ENCODE peak calls at places on chromosomes 7 and 10, in nine cellular contexts. P, Y, J, Q, G, S, Z, E and H are unnamed samples.

GRCh38 chr10:17228081-17229015 is at the start of gene VIM:
- DNase-seq in P (peak; percentile 86), Y (peak; percentile 76), J (peak; percentile 91), Q (peak; percentile 98), G (peak; percentile 100), S (peak; percentile 69), Z (peak; percentile 98), E (peak; percentile 80), H (peak; percentile 75)

GRCh38 chr7:47573758-47574472 is 8.0 kb downstream of the TNS3 start:
- DNase-seq in P (no peak), Y (peak; percentile 84), J (no peak), Q (peak; percentile 94), G (peak; percentile 56), S (no peak), Z (peak; percentile 94), E (no peak), H (no peak)

GRCh38 chr7:106895246-106895864 is 30.3 kb downstream of the PIK3CG start:
- DNase-seq in P (peak; percentile 65), Y (no peak), J (no peak), Q (no peak), G (no peak), S (peak; percentile 45), Z (no peak), E (peak; percentile 75), H (no peak)

GRCh38 chr7:33671521-33672262 is 233.6 kb upstream of the BMPER start:
- DNase-seq in P (no peak), Y (no peak), J (no peak), Q (no peak), G (no peak), S (peak; percentile 42), Z (no peak), E (no peak), H (no peak)

GRCh38 chr7:143381427-143382125 is 431 bp downstream of the ZYX start:
- DNase-seq in P (no peak), Y (peak; percentile 82), J (no peak), Q (peak; percentile 76), G (peak; percentile 72), S (no peak), Z (peak; percentile 90), E (no peak), H (peak; percentile 72)

GRCh38 chr7:70294512-70294911 is 696.2 kb downstream of the AUTS2 start:
- DNase-seq in P (no peak), Y (no peak), J (no peak), Q (no peak), G (no peak), S (no peak), Z (no peak), E (no peak), H (no peak)

GRCh38 chr10:36489928-36490279 is 635.5 kb upstream of the ANKRD30A start:
- DNase-seq in P (no peak), Y (no peak), J (no peak), Q (peak; percentile 83), G (no peak), S (no peak), Z (peak; percentile 81), E (no peak), H (no peak)

GRCh38 chr7:43077732-43078391 is 34.6 kb upstream of the HECW1 start:
- DNase-seq in P (no peak), Y (no peak), J (no peak), Q (peak; percentile 45), G (peak; percentile 47), S (no peak), Z (no peak), E (no peak), H (no peak)

GRCh38 chr7:128037081-128037480 is 5.8 kb upstream of the LRRC4 start:
- DNase-seq in P (no peak), Y (no peak), J (no peak), Q (no peak), G (no peak), S (no peak), Z (no peak), E (no peak), H (no peak)

GRCh38 chr10:68725016-68725415 is 4.0 kb downstream of the CCAR1 start:
- DNase-seq in P (no peak), Y (no peak), J (no peak), Q (no peak), G (no peak), S (no peak), Z (no peak), E (no peak), H (no peak)

GRCh38 chr7:134741901-134742635 is 37.4 kb upstream of the CALD1 start:
- DNase-seq in P (no peak), Y (no peak), J (no peak), Q (peak; percentile 99), G (peak; percentile 95), S (no peak), Z (peak; percentile 49), E (no peak), H (no peak)

GRCh38 chr7:34430456-34430855 is 227.6 kb upstream of the NPSR1 start:
- DNase-seq in P (no peak), Y (no peak), J (no peak), Q (peak; percentile 70), G (no peak), S (no peak), Z (peak; percentile 82), E (peak; percentile 50), H (no peak)

GRCh38 chr10:67790534-67791408 is 47.2 kb downstream of the DNAJC12 start:
- DNase-seq in P (no peak), Y (no peak), J (no peak), Q (peak; percentile 26), G (no peak), S (no peak), Z (peak; percentile 82), E (no peak), H (no peak)

GRCh38 chr10:118977022-118977599 is 52.4 kb upstream of the NANOS1 start:
- DNase-seq in P (no peak), Y (no peak), J (no peak), Q (no peak), G (peak; percentile 20), S (no peak), Z (no peak), E (peak; percentile 61), H (no peak)

GRCh38 chr10:116658152-116658551 is 37.4 kb downstream of the PNLIPRP2 start:
- DNase-seq in P (no peak), Y (peak; percentile 71), J (no peak), Q (no peak), G (no peak), S (no peak), Z (no peak), E (no peak), H (no peak)

GRCh38 chr10:102814873-102815661 is 22.1 kb downstream of the CYP17A1 start:
- DNase-seq in P (no peak), Y (peak; percentile 57), J (peak; percentile 57), Q (peak; percentile 72), G (peak; percentile 82), S (no peak), Z (no peak), E (no peak), H (peak; percentile 73)

GRCh38 chr7:85573346-85573745 is 386.5 kb upstream of the SEMA3D start:
- DNase-seq in P (no peak), Y (no peak), J (no peak), Q (no peak), G (no peak), S (no peak), Z (no peak), E (no peak), H (no peak)

GRCh38 chr10:124917168-124917938 is 24.6 kb upstream of the ZRANB1 start:
- DNase-seq in P (peak; percentile 28), Y (peak; percentile 54), J (no peak), Q (peak; percentile 52), G (no peak), S (no peak), Z (peak; percentile 71), E (peak; percentile 32), H (peak; percentile 65)

GRCh38 chr10:12337407-12337806 is 11.9 kb upstream of the CAMK1D start:
- DNase-seq in P (no peak), Y (no peak), J (no peak), Q (peak; percentile 78), G (no peak), S (no peak), Z (peak; percentile 58), E (no peak), H (no peak)
- H3K4me1 ChIP-seq in P (no peaks in the 10 kb centered on the region), Y (peaks cover 21% of the 10 kb centered on the region), J (no peaks in the 10 kb centered on the region), Q (peaks cover 5% of the 10 kb centered on the region), G (peaks cover 39% of the 10 kb centered on the region), S (peaks cover 39% of the 10 kb centered on the region), Z (peaks cover 24% of the 10 kb centered on the region), E (no peaks in the 10 kb centered on the region), H (no peaks in the 10 kb centered on the region)

GRCh38 chr10:18571780-18572179 is 79.6 kb downstream of the NSUN6 start:
- DNase-seq in P (no peak), Y (no peak), J (no peak), Q (peak; percentile 23), G (no peak), S (no peak), Z (no peak), E (no peak), H (no peak)
- H3K9me3 ChIP-seq in P (no peaks in the 10 kb centered on the region), Y (no peaks in the 10 kb centered on the region), J (peaks cover 5% of the 10 kb centered on the region), Q (no peaks in the 10 kb centered on the region), G (peaks cover 18% of the 10 kb centered on the region), S (no peaks in the 10 kb centered on the region), Z (no peaks in the 10 kb centered on the region), E (no peaks in the 10 kb centered on the region), H (peaks cover 20% of the 10 kb centered on the region)

GRCh38 chr10:77975086-77975666 is 48.6 kb upstream of the DLG5 start:
- DNase-seq in P (no peak), Y (peak; percentile 14), J (no peak), Q (no peak), G (no peak), S (no peak), Z (no peak), E (no peak), H (no peak)

GRCh38 chr10:77972148-77972547 is 45.6 kb upstream of the DLG5 start:
- DNase-seq in P (no peak), Y (no peak), J (no peak), Q (no peak), G (no peak), S (no peak), Z (no peak), E (no peak), H (no peak)

GRCh38 chr10:77974396-77975074 is 48.0 kb upstream of the DLG5 start:
- DNase-seq in P (no peak), Y (peak; percentile 37), J (no peak), Q (peak; percentile 39), G (no peak), S (no peak), Z (peak; percentile 49), E (no peak), H (peak; percentile 56)

GRCh38 chr10:77971804-77972144 is 45.2 kb upstream of the DLG5 start:
- DNase-seq in P (no peak), Y (no peak), J (no peak), Q (no peak), G (no peak), S (no peak), Z (no peak), E (no peak), H (no peak)

GRCh38 chr10:77973276-77973675 is 46.7 kb upstream of the DLG5 start:
- DNase-seq in P (no peak), Y (no peak), J (no peak), Q (no peak), G (no peak), S (no peak), Z (no peak), E (no peak), H (no peak)
- H3K4me1 ChIP-seq in P (peaks cover 10% of the 10 kb centered on the region), Y (peaks cover 9% of the 10 kb centered on the region), J (no peaks in the 10 kb centered on the region), Q (peaks cover 8% of the 10 kb centered on the region), G (peaks cover 29% of the 10 kb centered on the region), S (peaks cover 5% of the 10 kb centered on the region), Z (peaks cover 13% of the 10 kb centered on the region), E (peaks cover 10% of the 10 kb centered on the region), H (peaks cover 7% of the 10 kb centered on the region)

DNA sequence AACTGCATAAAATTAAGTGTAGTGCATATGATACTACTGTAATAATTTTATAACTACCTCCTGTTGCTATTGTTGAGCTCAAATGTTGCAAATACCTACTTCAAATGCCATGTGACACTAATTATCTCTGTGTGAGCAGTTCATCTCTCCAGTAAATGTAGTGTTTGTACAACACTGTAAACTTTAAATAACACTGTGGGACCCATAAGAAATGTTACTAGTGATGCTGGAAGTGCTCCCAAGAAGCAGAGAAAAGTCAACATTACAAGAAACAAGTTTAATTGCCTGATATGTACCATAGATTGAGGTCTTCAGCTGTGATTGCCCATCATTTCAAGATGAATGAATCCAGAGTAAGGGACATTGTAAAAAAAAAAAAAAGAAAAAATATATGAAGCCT is 39.9 kb downstream of the RALA start:
- DNase-seq in P (no peak), Y (no peak), J (no peak), Q (no peak), G (no peak), S (no peak), Z (no peak), E (no peak), H (no peak)
- H3K9me3 ChIP-seq in P (no peaks in the 10 kb centered on the region), Y (no peaks in the 10 kb centered on the region), J (no peaks in the 10 kb centered on the region), Q (no peaks in the 10 kb centered on the region), G (no peaks in the 10 kb centered on the region), S (peaks cover 7% of the 10 kb centered on the region), Z (peaks cover 10% of the 10 kb centered on the region), E (no peaks in the 10 kb centered on the region), H (no peaks in the 10 kb centered on the region)